ENCODE peak calls at places on chromosomes 7 and 10, in eight cellular contexts. G is Panc1, J is ovary, H is upper lobe of right lung, Z is neural progenitor cell, R is IMR-90, X is suprapubic skin, E is brain microvascular endothelial cell. M is an unnamed sample.

GRCh38 chr7:151018421-151019129 is 5.7 kb downstream of the ATG9B start:
- DNase-seq in G (no peak), J (peak), H (no peak), Z (peak), R (no peak), X (no peak), E (no peak), M (no peak)

GRCh38 chr10:61031341-61031740 is 87.4 kb upstream of the RHOBTB1 start:
- DNase-seq in G (no peak), J (no peak), H (no peak), Z (no peak), R (no peak), X (no peak), E (no peak), M (no peak)

GRCh38 chr10:17228081-17229015 is at the start of gene VIM:
- DNase-seq in G (no peak), J (peak), H (peak), Z (peak), R (peak), X (peak), E (peak), M (peak)

GRCh38 chr10:26555719-26556368 is 117.7 kb downstream of the APBB1IP start:
- DNase-seq in G (no peak), J (no peak), H (no peak), Z (no peak), R (no peak), X (peak), E (no peak), M (peak)

GRCh38 chr7:110514973-110515372 is 576.0 kb upstream of the LRRN3 start:
- DNase-seq in G (no peak), J (no peak), H (no peak), Z (peak), R (no peak), X (no peak), E (no peak), M (no peak)

GRCh38 chr10:133544506-133544905 is 17.3 kb downstream of the CYP2E1 start:
- DNase-seq in G (no peak), J (no peak), H (no peak), Z (no peak), R (no peak), X (no peak), E (no peak), M (no peak)

GRCh38 chr10:76388321-76388720 is 956.9 kb downstream of the LRMDA start:
- DNase-seq in G (no peak), J (no peak), H (no peak), Z (no peak), R (peak), X (no peak), E (no peak), M (no peak)

GRCh38 chr10:71582019-71582418 is 137.6 kb downstream of the C10orf105 start:
- DNase-seq in G (no peak), J (no peak), H (no peak), Z (peak), R (peak), X (no peak), E (peak), M (no peak)

GRCh38 chr7:36287371-36288241 is 102.1 kb upstream of the ANLN start:
- DNase-seq in G (peak), J (no peak), H (no peak), Z (no peak), R (no peak), X (no peak), E (no peak), M (peak)

GRCh38 chr10:113385021-113385975 is 167.6 kb upstream of the HABP2 start:
- DNase-seq in G (peak), J (peak), H (peak), Z (peak), R (peak), X (peak), E (peak), M (peak)

GRCh38 chr7:131721660-131722059 is 165.2 kb upstream of the PODXL start:
- DNase-seq in G (no peak), J (no peak), H (no peak), Z (no peak), R (no peak), X (no peak), E (no peak), M (no peak)

GRCh38 chr7:28106316-28106957 is 74.2 kb downstream of the JAZF1 start:
- DNase-seq in G (no peak), J (no peak), H (no peak), Z (no peak), R (peak), X (no peak), E (peak), M (peak)

GRCh38 chr10:55629792-55630490 is 731.1 kb downstream of the ZWINT start:
- DNase-seq in G (peak), J (no peak), H (peak), Z (peak), R (peak), X (no peak), E (peak), M (peak)

GRCh38 chr7:148110097-148110868 is 480.3 kb upstream of the C7orf33 start:
- DNase-seq in G (no peak), J (no peak), H (no peak), Z (peak), R (no peak), X (no peak), E (no peak), M (no peak)

GRCh38 chr10:110171032-110171431 is 36.4 kb upstream of the MXI1 start:
- DNase-seq in G (no peak), J (no peak), H (no peak), Z (peak), R (no peak), X (peak), E (no peak), M (no peak)

GRCh38 chr7:23373151-23374004 is 74.2 kb downstream of the MALSU1 start:
- DNase-seq in G (no peak), J (no peak), H (no peak), Z (no peak), R (peak), X (no peak), E (no peak), M (no peak)

GRCh38 chr10:28294169-28294532 is 8.7 kb downstream of the MPP7 start:
- DNase-seq in G (no peak), J (no peak), H (no peak), Z (no peak), R (no peak), X (no peak), E (no peak), M (no peak)

GRCh38 chr7:1458676-1459511 is at the start of gene MICALL2:
- DNase-seq in G (no peak), J (peak), H (peak), Z (peak), R (peak), X (no peak), E (peak), M (peak)

DNA sequence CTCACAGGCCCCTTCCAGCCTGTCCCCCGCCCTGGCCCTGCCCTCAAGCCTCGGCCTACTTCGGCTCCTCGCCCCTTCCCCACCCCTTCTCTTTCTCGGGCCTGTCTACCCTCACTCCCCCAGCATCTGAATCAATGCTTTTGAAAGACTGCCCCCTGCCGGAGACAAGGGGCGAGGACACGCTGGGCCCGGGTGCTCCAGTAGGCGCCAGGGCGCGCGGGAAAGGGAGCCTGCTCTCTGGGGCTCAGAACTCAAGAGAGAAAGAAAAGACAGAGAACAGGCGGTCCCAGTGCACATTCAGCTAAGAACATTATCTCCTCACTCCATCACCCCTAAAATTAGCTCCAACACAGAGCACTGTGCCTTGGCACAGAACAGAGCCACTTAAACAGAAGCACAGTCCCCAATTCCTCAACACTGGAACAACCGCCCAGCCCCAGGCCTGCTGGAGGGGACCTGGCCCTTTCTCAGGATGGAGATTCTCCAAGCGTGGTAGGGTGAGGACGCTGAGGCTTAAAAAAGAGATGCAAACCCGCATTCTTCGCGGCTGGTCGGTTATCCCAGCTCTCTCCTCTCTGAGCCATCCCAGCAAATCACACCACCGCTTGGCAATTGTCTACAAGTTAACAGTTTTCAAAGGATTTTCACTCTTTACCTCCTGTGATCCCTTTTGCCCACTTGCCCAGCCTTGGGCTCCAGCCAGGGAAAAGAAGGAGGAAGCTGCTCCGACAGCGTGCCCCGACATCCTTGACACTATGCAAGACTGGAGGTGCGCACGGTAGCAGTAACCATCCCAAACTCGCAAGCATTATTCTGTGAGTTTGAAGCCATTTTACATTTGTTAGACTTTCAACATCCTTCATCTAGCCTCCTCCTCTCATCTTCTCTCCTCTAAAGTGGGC is 2.1 kb downstream of the GIGYF1 start:
- DNase-seq in G (no peak), J (peak), H (peak), Z (peak), R (peak), X (no peak), E (peak), M (peak)
- TF ChIP-seq CTCF in G (peak), J (peak), H (peak), Z (peak), R (peak), X (peak), E (peak), M (peak)

GRCh38 chr7:5700391-5700985 is 81.0 kb downstream of the RNF216 start:
- DNase-seq in G (no peak), J (no peak), H (no peak), Z (no peak), R (no peak), X (no peak), E (no peak), M (no peak)
- H3K4me3 ChIP-seq in G (no peak), J (no peak), H (no peak), Z (no peak), R (no peak), X (no peak), E (no peak), M (no peak)

GRCh38 chr10:3037182-3037581 is 30.2 kb upstream of the PFKP start:
- DNase-seq in G (no peak), J (no peak), H (no peak), Z (no peak), R (no peak), X (no peak), E (no peak), M (no peak)

GRCh38 chr10:3043512-3044368 is 23.6 kb upstream of the PFKP start:
- DNase-seq in G (peak), J (peak), H (no peak), Z (peak), R (peak), X (no peak), E (peak), M (peak)

GRCh38 chr10:3036605-3037004 is 30.7 kb upstream of the PFKP start:
- DNase-seq in G (no peak), J (no peak), H (no peak), Z (no peak), R (no peak), X (no peak), E (no peak), M (no peak)

GRCh38 chr10:3042589-3042988 is 24.8 kb upstream of the PFKP start:
- DNase-seq in G (no peak), J (no peak), H (no peak), Z (no peak), R (no peak), X (no peak), E (no peak), M (no peak)

GRCh38 chr10:3040069-3040468 is 27.3 kb upstream of the PFKP start:
- DNase-seq in G (no peak), J (no peak), H (no peak), Z (no peak), R (no peak), X (no peak), E (no peak), M (no peak)
- H3K27ac ChIP-seq in G (no peak), J (no peak), H (no peak), Z (no peak), R (no peak), X (no peak), E (no peak), M (no peak)

GRCh38 chr10:114397651-114398145 is 6.6 kb downstream of the AFAP1L2 start:
- DNase-seq in G (no peak), J (no peak), H (no peak), Z (no peak), R (no peak), X (no peak), E (peak), M (no peak)
- TF ChIP-seq CTCF in G (peak), J (no peak), H (no peak), Z (no peak), R (no peak), X (no peak), E (peak), M (no peak)

GRCh38 chr7:17304926-17305325 is 6.5 kb downstream of the AHR start:
- DNase-seq in G (peak), J (no peak), H (no peak), Z (no peak), R (peak), X (no peak), E (peak), M (no peak)
- H3K4me3 ChIP-seq in G (no peak), J (no peak), H (peak), Z (no peak), R (no peak), X (peak), E (no peak), M (no peak)

DNA sequence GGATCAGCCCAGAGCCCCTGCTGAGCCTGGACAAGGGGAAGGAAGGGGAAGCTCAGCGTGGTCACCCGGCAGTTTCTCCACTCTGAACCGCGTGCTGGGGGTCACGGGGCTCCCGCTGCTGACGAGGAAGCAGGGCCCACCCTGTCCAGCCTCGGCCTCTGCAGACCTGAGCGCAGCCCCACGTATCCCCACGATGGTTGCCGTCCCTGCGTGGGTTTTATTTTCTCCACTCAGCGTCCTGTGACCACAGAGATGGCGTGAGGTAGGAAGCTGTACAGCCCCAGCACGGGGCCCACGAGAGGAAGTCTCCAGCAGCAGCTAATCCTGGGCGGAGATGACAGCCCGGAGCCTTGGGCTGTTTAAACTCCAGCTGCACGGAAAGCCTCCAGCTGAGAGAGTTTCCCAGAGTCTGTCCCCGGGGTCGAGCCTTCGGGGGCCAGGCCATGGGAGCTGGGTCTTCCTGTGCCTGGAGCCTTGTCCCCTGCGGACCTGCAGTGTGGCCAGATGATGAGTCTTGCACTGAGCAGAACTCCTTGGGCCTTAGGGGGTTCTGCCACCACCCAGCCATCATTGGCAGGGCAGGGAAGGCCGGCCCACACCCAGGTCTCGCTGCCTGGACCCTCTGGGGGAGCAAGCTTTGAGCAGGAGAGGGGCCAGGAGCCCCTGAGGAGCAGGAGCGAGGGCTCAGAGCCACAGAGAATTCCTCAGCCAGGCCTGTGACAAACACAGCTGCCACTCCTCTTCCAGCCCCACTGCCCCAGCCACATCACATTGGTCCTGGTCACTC is 72.8 kb upstream of the FAM20C start:
- DNase-seq in G (no peak), J (no peak), H (peak), Z (peak), R (no peak), X (no peak), E (peak), M (no peak)
- H3K27ac ChIP-seq in G (no peak), J (no peak), H (peak), Z (no peak), R (no peak), X (no peak), E (no peak), M (peak)

DNA sequence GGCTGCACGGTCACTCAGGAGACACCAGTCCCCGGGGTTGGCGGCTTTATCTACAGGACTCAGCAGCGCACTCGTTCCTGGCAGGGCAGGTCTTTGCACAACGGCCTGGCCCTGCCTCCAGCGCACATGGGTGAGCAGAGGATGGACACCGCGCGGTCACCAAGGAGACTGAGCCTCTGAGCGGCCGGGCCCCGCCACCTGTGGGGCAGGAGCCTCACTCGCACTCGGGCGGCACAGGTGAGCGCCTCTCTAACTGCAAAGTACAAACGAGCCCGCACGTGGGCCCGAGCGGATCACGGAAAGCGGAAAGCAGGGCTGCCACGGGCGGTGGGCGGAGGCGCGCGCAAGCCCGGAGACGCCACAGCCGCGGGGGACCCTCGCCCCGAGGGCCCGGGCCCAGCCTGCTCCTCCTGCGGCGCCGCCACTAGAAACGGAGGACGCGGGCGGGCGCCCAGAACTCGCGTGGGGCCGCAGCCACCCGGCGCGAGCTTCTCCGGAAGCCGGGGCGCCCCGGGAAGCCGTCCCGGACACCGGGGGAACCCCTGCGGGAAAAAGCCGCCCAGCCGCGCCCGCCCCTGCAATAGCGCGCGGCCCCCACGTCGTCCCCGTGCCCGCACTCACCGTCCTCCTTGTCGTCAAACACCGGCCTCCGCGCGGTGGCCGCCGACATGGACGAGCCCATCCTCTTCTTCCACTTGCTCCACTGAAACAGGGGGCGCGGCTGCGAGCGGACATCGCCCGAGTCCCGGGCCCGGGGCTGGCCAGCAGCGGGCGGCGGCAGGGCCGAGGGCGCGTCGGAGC is 599 bp downstream of the STK32C start:
- DNase-seq in G (no peak), J (no peak), H (peak), Z (peak), R (no peak), X (peak), E (no peak), M (peak)
- TF ChIP-seq CTCF in G (no peak), J (no peak), H (no peak), Z (no peak), R (no peak), X (no peak), E (no peak), M (no peak)